ENCODE peak calls at places on chromosomes 12 and 14, in four cellular contexts. E, S, Y and J are unnamed samples.

GRCh38 chr14:31944256-31945073 is 132.6 kb upstream of the ARHGAP5 start:
- DNase-seq in Y (no peak), E (no peak), S (no peak), J (peak; percentile 57)

GRCh38 chr12:116878567-116879508 is 2.4 kb downstream of the HRK start:
- DNase-seq in E (no peak), Y (peak; percentile 26), S (no peak), J (no peak)

GRCh38 chr14:67575684-67576083 is 24.4 kb downstream of the PIGH start:
- DNase-seq in E (no peak), Y (no peak), S (no peak), J (no peak)

GRCh38 chr12:131775124-131775903 is 52.9 kb upstream of the MMP17 start:
- DNase-seq in Y (no peak), E (no peak), S (no peak), J (no peak)

GRCh38 chr12:3170423-3171194 is 93.4 kb downstream of the TSPAN9 start:
- DNase-seq in Y (peak; percentile 67), S (peak; percentile 80), E (no peak), J (no peak)

GRCh38 chr14:68079941-68080697 is 260.5 kb downstream of the RAD51B start:
- DNase-seq in E (no peak), Y (no peak), S (no peak), J (no peak)

GRCh38 chr12:65756956-65757511 is 67.2 kb upstream of the HMGA2 start:
- DNase-seq in E (no peak), Y (no peak), S (peak; percentile 23), J (no peak)

GRCh38 chr12:106049546-106049945 is 89.2 kb downstream of the NUAK1 start:
- DNase-seq in S (no peak), Y (no peak), E (no peak), J (no peak)

GRCh38 chr14:29580763-29581162 is 346.9 kb downstream of the PRKD1 start:
- DNase-seq in E (no peak), Y (no peak), S (no peak), J (no peak)

GRCh38 chr14:30528778-30529642 is 29.9 kb upstream of the G2E3 start:
- DNase-seq in Y (no peak), E (no peak), S (no peak), J (no peak)

GRCh38 chr12:53974084-53975018 is at the start of gene HOTAIR:
- DNase-seq in E (no peak), Y (no peak), S (peak; percentile 70), J (peak; percentile 58)

GRCh38 chr14:95349241-95349640 is 29.5 kb upstream of the CLMN start:
- DNase-seq in E (no peak), Y (no peak), S (no peak), J (no peak)

GRCh38 chr12:47078733-47079364 is 572 bp upstream of the PCED1B start:
- DNase-seq in S (no peak), E (no peak), Y (no peak), J (no peak)

GRCh38 chr14:22464422-22465142 is 124.4 kb downstream of the DAD1 start:
- DNase-seq in Y (no peak), S (no peak), E (no peak), J (no peak)

GRCh38 chr12:85468356-85469157 is 188.5 kb downstream of the ALX1 start:
- DNase-seq in E (peak; percentile 59), Y (peak; percentile 80), S (peak; percentile 18), J (peak; percentile 37)

GRCh38 chr12:47837190-47838171 is 17.8 kb upstream of the HDAC7 start:
- DNase-seq in E (peak; percentile 62), Y (peak; percentile 86), S (peak; percentile 56), J (peak; percentile 50)

GRCh38 chr14:77275041-77275854 is 4.2 kb upstream of the NGB start:
- DNase-seq in S (no peak), Y (no peak), E (no peak), J (peak; percentile 57)

GRCh38 chr14:24960816-24961215 is 89.1 kb downstream of the STXBP6 start:
- DNase-seq in Y (peak; percentile 73), E (no peak), S (peak; percentile 38), J (no peak)

GRCh38 chr12:9687228-9687627 is 17.7 kb downstream of the CLEC2D start:
- DNase-seq in E (no peak), S (peak; percentile 58), Y (no peak), J (no peak)

GRCh38 chr12:64187370-64187769 is 34.7 kb downstream of the KICS2 start:
- DNase-seq in Y (peak; percentile 73), S (peak; percentile 68), E (no peak), J (no peak)

GRCh38 chr12:59036973-59037807 is 116.9 kb upstream of the LRIG3 start:
- DNase-seq in S (peak; percentile 51), E (no peak), Y (peak; percentile 20), J (no peak)

GRCh38 chr14:28813810-28814209 is 47.2 kb downstream of the FOXG1 start:
- DNase-seq in E (no peak), S (peak; percentile 2), Y (peak; percentile 6), J (no peak)

GRCh38 chr12:24488906-24489619 is 459.8 kb downstream of the BCAT1 start:
- DNase-seq in Y (no peak), S (no peak), E (no peak), J (no peak)

GRCh38 chr14:44279357-44279756 is 227.7 kb downstream of the FSCB start:
- DNase-seq in S (no peak), E (no peak), Y (no peak), J (no peak)

GRCh38 chr12:19970826-19971225 is 397.5 kb upstream of the PDE3A start:
- DNase-seq in Y (no peak), S (no peak), E (no peak), J (no peak)

GRCh38 chr12:116080415-116080814 is 197.1 kb downstream of the MED13L start:
- DNase-seq in E (no peak), Y (no peak), S (no peak), J (no peak)

GRCh38 chr12:48572326-48572725 is 2.5 kb upstream of the LALBA start:
- DNase-seq in S (no peak), Y (no peak), E (no peak), J (no peak)

GRCh38 chr14:68734231-68734732 is 58.6 kb downstream of the ZFP36L1 start:
- DNase-seq in E (no peak), Y (no peak), S (no peak), J (no peak)

GRCh38 chr14:49621114-49621881 is 699 bp downstream of the MGAT2 start:
- DNase-seq in E (peak; percentile 37), Y (peak; percentile 42), S (peak; percentile 44), J (peak; percentile 80)

GRCh38 chr14:53330441-53330840 is 177.3 kb upstream of the DDHD1 start:
- DNase-seq in S (no peak), E (no peak), Y (no peak), J (no peak)

GRCh38 chr12:68825569-68826217 is 17.7 kb downstream of the MDM2 start:
- DNase-seq in E (no peak), Y (no peak), S (no peak), J (no peak)
- TF ChIP-seq CTCF in E (no peak), Y (no peak), S (no peak), J (no peak)

GRCh38 chr12:124388038-124388676 is 93.3 kb downstream of the RFLNA start:
- DNase-seq in E (no peak), S (no peak), Y (no peak), J (no peak)

GRCh38 chr12:124391340-124392261 is 96.7 kb downstream of the RFLNA start:
- DNase-seq in S (no peak), Y (peak; percentile 47), E (peak; percentile 69), J (peak; percentile 43)

GRCh38 chr12:124390442-124391116 is 95.7 kb downstream of the RFLNA start:
- DNase-seq in Y (peak; percentile 80), S (peak; percentile 72), E (no peak), J (no peak)

GRCh38 chr12:124388679-124389536 is 94.0 kb downstream of the RFLNA start:
- DNase-seq in E (peak; percentile 85), Y (peak; percentile 86), S (peak; percentile 90), J (peak; percentile 89)

GRCh38 chr12:124389537-124390441 is 94.9 kb downstream of the RFLNA start:
- DNase-seq in E (no peak), Y (no peak), S (no peak), J (no peak)
- TF ChIP-seq CTCF in E (no peak), Y (no peak), S (no peak), J (no peak)

GRCh38 chr12:78340406-78340805 is 509.7 kb downstream of the NAV3 start:
- DNase-seq in S (no peak), E (no peak), Y (no peak), J (no peak)
- TF ChIP-seq CTCF in S (no peak), E (no peak), Y (no peak), J (no peak)

GRCh38 chr12:101697197-101697929 is at the start of gene CHPT1:
- DNase-seq in S (peak; percentile 23), Y (no peak), E (peak; percentile 49), J (peak; percentile 83)

GRCh38 chr12:101697930-101698781 is 716 bp downstream of the CHPT1 start:
- DNase-seq in S (peak; percentile 29), E (peak; percentile 25), Y (peak; percentile 32), J (peak; percentile 20)

GRCh38 chr12:101700299-101700820 is 2.9 kb downstream of the CHPT1 start:
- DNase-seq in Y (no peak), S (no peak), E (no peak), J (no peak)

GRCh38 chr12:101696477-101697196 is 803 bp upstream of the CHPT1 start:
- DNase-seq in E (peak; percentile 54), Y (peak; percentile 40), S (no peak), J (peak; percentile 51)

DNA sequence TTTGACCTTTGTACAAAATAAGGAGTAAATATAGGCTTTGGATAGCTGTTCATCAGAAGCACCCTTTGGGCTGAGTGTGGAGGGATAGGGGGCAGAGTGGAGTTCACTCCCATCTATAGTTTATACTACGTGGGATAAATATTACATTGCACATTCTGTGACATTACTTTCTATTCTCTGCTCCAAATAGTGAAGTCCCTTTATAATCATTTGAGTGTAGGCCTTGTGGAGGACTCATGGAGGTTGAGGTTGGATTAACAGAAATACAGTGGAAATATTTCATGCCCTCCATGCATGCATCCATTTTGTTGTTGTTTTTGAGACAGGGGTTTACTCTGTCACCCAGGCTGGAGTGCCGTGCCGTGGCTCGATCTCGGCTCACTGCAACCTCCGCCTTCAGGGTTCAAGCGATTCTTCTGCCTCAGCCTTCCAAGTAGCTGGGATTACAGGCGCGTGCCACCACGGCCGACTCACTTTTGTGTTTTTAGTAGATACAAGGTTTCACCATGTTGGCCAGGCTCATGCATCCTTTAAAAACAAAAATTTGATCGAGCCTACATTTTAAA is 1.4 kb downstream of the CHPT1 start:
- DNase-seq in S (peak; percentile 13), E (no peak), Y (peak; percentile 25), J (peak; percentile 14)
- TF ChIP-seq CTCF in S (peak; percentile 25), E (no peak), Y (peak; percentile 35), J (peak; percentile 44)